ENCODE peak calls at places on chromosomes 6 and 20, in four cellular contexts. W is GDM1, R is tibial artery, I is endothelial cell. H is an unnamed sample.

GRCh38 chr6:106097368-106098231 is 11.5 kb downstream of the PRDM1 start:
- DNase-seq in W (peak; percentile 41), I (no peak), R (no peak), H (no peak)

GRCh38 chr6:7267521-7268091 is 45.4 kb downstream of the SSR1 start:
- DNase-seq in W (no peak), I (no peak), R (peak; percentile 75), H (no peak)

GRCh38 chr6:24666097-24666615 is 543 bp downstream of the TDP2 start:
- DNase-seq in R (peak; percentile 72), W (peak; percentile 41), I (peak; percentile 48), H (peak; percentile 58)

GRCh38 chr20:52783769-52784168 is 188.4 kb upstream of the TSHZ2 start:
- DNase-seq in R (no peak), I (peak; percentile 44), W (no peak), H (peak; percentile 15)

GRCh38 chr6:145539831-145540230 is 195.5 kb downstream of the EPM2A start:
- DNase-seq in I (no peak), R (no peak), W (no peak), H (no peak)

GRCh38 chr6:12324096-12324495 is 33.9 kb downstream of the EDN1 start:
- DNase-seq in W (no peak), I (no peak), R (no peak), H (no peak)

GRCh38 chr6:69022991-69023390 is 387.9 kb downstream of the ADGRB3 start:
- DNase-seq in W (no peak), I (no peak), R (no peak), H (no peak)

GRCh38 chr6:107769053-107769658 is 55.0 kb downstream of the SCML4 start:
- DNase-seq in I (no peak), R (no peak), W (no peak), H (peak; percentile 41)

GRCh38 chr6:167090171-167090570 is 32.7 kb upstream of the CCR6 start:
- DNase-seq in W (peak; percentile 45), R (no peak), I (no peak), H (no peak)

GRCh38 chr20:40637176-40637575 is 51.9 kb downstream of the MAFB start:
- DNase-seq in R (no peak), W (no peak), I (no peak), H (no peak)

GRCh38 chr6:13427838-13428527 is 59.4 kb downstream of the GFOD1 start:
- DNase-seq in R (no peak), W (peak; percentile 83), I (no peak), H (peak; percentile 32)

GRCh38 chr6:16132909-16133308 is 4.0 kb downstream of the MYLIP start:
- DNase-seq in I (no peak), W (no peak), R (no peak), H (no peak)

GRCh38 chr6:43570876-43571441 is 4.9 kb downstream of the XPO5 start:
- DNase-seq in R (no peak), W (no peak), I (no peak), H (no peak)

GRCh38 chr20:63228786-63229185 is 6.9 kb upstream of the BIRC7 start:
- DNase-seq in W (no peak), R (no peak), I (no peak), H (no peak)

GRCh38 chr6:2522521-2522920 is 228.2 kb downstream of the MYLK4 start:
- DNase-seq in I (no peak), W (peak; percentile 68), R (no peak), H (no peak)

H was measured in nephron progenitor cell.